ENCODE peak calls at places on chromosomes 3 and 15, in five cellular contexts. One of them, this sample, is unnamed. For H3K36me3, H3K9me3 and H3K27me3, the result is how much of the 10 kb centered on the place peaks cover.

GRCh38 chr15:94991718-94992117 is 760.4 kb downstream of the MCTP2 start:
- DNase-seq in CD4-positive, alpha-beta memory T cell: no peak
- DNase-seq in neuronal stem cell: no peak
- DNase-seq in tibial nerve: no peak
- DNase-seq in body of pancreas: no peak
- DNase-seq in this sample: no peak

GRCh38 chr3:175422744-175423143 is 563.6 kb downstream of the NAALADL2 start:
- DNase-seq in body of pancreas: no peak
- DNase-seq in CD4-positive, alpha-beta memory T cell: no peak
- DNase-seq in neuronal stem cell: no peak
- DNase-seq in tibial nerve: no peak
- DNase-seq in this sample: no peak

GRCh38 chr3:14047027-14047426 is 77.6 kb downstream of the CHCHD4 start:
- DNase-seq in body of pancreas: no peak
- DNase-seq in CD4-positive, alpha-beta memory T cell: no peak
- DNase-seq in neuronal stem cell: no peak
- DNase-seq in tibial nerve: no peak
- DNase-seq in this sample: peak

GRCh38 chr15:47998523-47999113 is 122.2 kb upstream of the SLC24A5 start:
- DNase-seq in neuronal stem cell: no peak
- DNase-seq in tibial nerve: no peak
- DNase-seq in body of pancreas: no peak
- DNase-seq in CD4-positive, alpha-beta memory T cell: no peak
- DNase-seq in this sample: no peak

GRCh38 chr15:64742385-64742784 is 33.0 kb downstream of the RBPMS2 start:
- DNase-seq in tibial nerve: no peak
- DNase-seq in CD4-positive, alpha-beta memory T cell: no peak
- DNase-seq in body of pancreas: no peak
- DNase-seq in neuronal stem cell: no peak
- DNase-seq in this sample: no peak

GRCh38 chr3:143158549-143158988 is 39.0 kb downstream of the CHST2 start:
- DNase-seq in neuronal stem cell: no peak
- DNase-seq in body of pancreas: no peak
- DNase-seq in CD4-positive, alpha-beta memory T cell: no peak
- DNase-seq in tibial nerve: no peak
- DNase-seq in this sample: peak

GRCh38 chr15:100559330-100559729 is 30.6 kb upstream of the CERS3 start:
- DNase-seq in neuronal stem cell: no peak
- DNase-seq in tibial nerve: peak
- DNase-seq in CD4-positive, alpha-beta memory T cell: no peak
- DNase-seq in body of pancreas: no peak
- DNase-seq in this sample: no peak

GRCh38 chr3:10817506-10817905 is 1.5 kb downstream of the SLC6A11 start:
- DNase-seq in neuronal stem cell: no peak
- DNase-seq in CD4-positive, alpha-beta memory T cell: no peak
- DNase-seq in tibial nerve: no peak
- DNase-seq in body of pancreas: no peak
- DNase-seq in this sample: no peak

GRCh38 chr15:89317188-89317720 is 17.4 kb downstream of the POLG start:
- DNase-seq in CD4-positive, alpha-beta memory T cell: no peak
- DNase-seq in neuronal stem cell: no peak
- DNase-seq in tibial nerve: no peak
- DNase-seq in body of pancreas: no peak
- DNase-seq in this sample: no peak

GRCh38 chr3:53811143-53811915 is 34.9 kb downstream of the CHDH start:
- DNase-seq in tibial nerve: no peak
- DNase-seq in body of pancreas: no peak
- DNase-seq in neuronal stem cell: no peak
- DNase-seq in CD4-positive, alpha-beta memory T cell: no peak
- DNase-seq in this sample: no peak

GRCh38 chr3:40299721-40300335 is 9.7 kb upstream of the EIF1B start:
- DNase-seq in tibial nerve: no peak
- DNase-seq in CD4-positive, alpha-beta memory T cell: no peak
- DNase-seq in body of pancreas: no peak
- DNase-seq in neuronal stem cell: no peak
- DNase-seq in this sample: no peak

GRCh38 chr3:76132154-76132470 is 346.8 kb upstream of the ZNF717 start:
- DNase-seq in tibial nerve: no peak
- DNase-seq in body of pancreas: no peak
- DNase-seq in CD4-positive, alpha-beta memory T cell: no peak
- DNase-seq in neuronal stem cell: no peak
- DNase-seq in this sample: no peak

GRCh38 chr3:195773956-195774537 is 37.7 kb downstream of the MUC4 start:
- DNase-seq in CD4-positive, alpha-beta memory T cell: no peak
- DNase-seq in tibial nerve: no peak
- DNase-seq in body of pancreas: no peak
- DNase-seq in neuronal stem cell: no peak
- DNase-seq in this sample: no peak

GRCh38 chr3:139120336-139120971 is 75.8 kb upstream of the PRR23C start:
- DNase-seq in CD4-positive, alpha-beta memory T cell: no peak
- DNase-seq in body of pancreas: peak
- DNase-seq in neuronal stem cell: no peak
- DNase-seq in tibial nerve: peak
- DNase-seq in this sample: peak

GRCh38 chr3:94794563-94794962 is 731.7 kb downstream of the NSUN3 start:
- DNase-seq in tibial nerve: no peak
- DNase-seq in body of pancreas: no peak
- DNase-seq in neuronal stem cell: no peak
- DNase-seq in CD4-positive, alpha-beta memory T cell: no peak
- DNase-seq in this sample: no peak

GRCh38 chr15:69299451-69300128 is 878 bp downstream of the PAQR5 start:
- DNase-seq in body of pancreas: no peak
- DNase-seq in tibial nerve: no peak
- DNase-seq in neuronal stem cell: no peak
- DNase-seq in CD4-positive, alpha-beta memory T cell: no peak
- DNase-seq in this sample: no peak

GRCh38 chr3:100875239-100875638 is 118.0 kb downstream of the ABI3BP start:
- DNase-seq in body of pancreas: peak
- DNase-seq in tibial nerve: no peak
- DNase-seq in neuronal stem cell: no peak
- DNase-seq in CD4-positive, alpha-beta memory T cell: no peak
- DNase-seq in this sample: peak

GRCh38 chr3:183534249-183534648 is 21.3 kb downstream of the KLHL6 start:
- DNase-seq in body of pancreas: no peak
- DNase-seq in neuronal stem cell: no peak
- DNase-seq in tibial nerve: no peak
- DNase-seq in CD4-positive, alpha-beta memory T cell: no peak
- DNase-seq in this sample: no peak

GRCh38 chr15:75067123-75067854 is 43.9 kb downstream of the PPCDC start:
- DNase-seq in body of pancreas: no peak
- DNase-seq in neuronal stem cell: no peak
- DNase-seq in tibial nerve: no peak
- DNase-seq in CD4-positive, alpha-beta memory T cell: peak
- DNase-seq in this sample: peak

GRCh38 chr3:168730073-168730472 is 634.3 kb upstream of the GOLIM4 start:
- DNase-seq in neuronal stem cell: no peak
- DNase-seq in tibial nerve: no peak
- DNase-seq in CD4-positive, alpha-beta memory T cell: no peak
- DNase-seq in body of pancreas: no peak
- DNase-seq in this sample: no peak

GRCh38 chr3:60877188-60877587 is 374.1 kb downstream of the FHIT start:
- DNase-seq in neuronal stem cell: no peak
- DNase-seq in tibial nerve: no peak
- DNase-seq in CD4-positive, alpha-beta memory T cell: no peak
- DNase-seq in body of pancreas: no peak
- DNase-seq in this sample: no peak

GRCh38 chr3:33186524-33187367 is 31.9 kb downstream of the SUSD5 start:
- DNase-seq in body of pancreas: no peak
- DNase-seq in tibial nerve: no peak
- DNase-seq in CD4-positive, alpha-beta memory T cell: no peak
- DNase-seq in neuronal stem cell: no peak
- DNase-seq in this sample: no peak

GRCh38 chr3:69016102-69016501 is 2.6 kb upstream of the EOGT start:
- DNase-seq in CD4-positive, alpha-beta memory T cell: no peak
- DNase-seq in tibial nerve: no peak
- DNase-seq in neuronal stem cell: no peak
- DNase-seq in body of pancreas: no peak
- DNase-seq in this sample: no peak

GRCh38 chr15:100154338-100154737 is 187.4 kb downstream of the ADAMTS17 start:
- DNase-seq in CD4-positive, alpha-beta memory T cell: no peak
- DNase-seq in body of pancreas: no peak
- DNase-seq in neuronal stem cell: no peak
- DNase-seq in tibial nerve: no peak
- DNase-seq in this sample: no peak

GRCh38 chr3:95289295-95289694 is 1226.4 kb downstream of the NSUN3 start:
- DNase-seq in neuronal stem cell: no peak
- DNase-seq in tibial nerve: no peak
- DNase-seq in CD4-positive, alpha-beta memory T cell: no peak
- DNase-seq in body of pancreas: no peak
- DNase-seq in this sample: no peak

GRCh38 chr3:104165866-104166265 is 1200.8 kb upstream of the ALCAM start:
- DNase-seq in body of pancreas: no peak
- DNase-seq in neuronal stem cell: no peak
- DNase-seq in CD4-positive, alpha-beta memory T cell: no peak
- DNase-seq in tibial nerve: no peak
- DNase-seq in this sample: no peak

GRCh38 chr15:51801391-51801835 is 28.0 kb upstream of the TMOD3 start:
- DNase-seq in neuronal stem cell: peak
- DNase-seq in CD4-positive, alpha-beta memory T cell: no peak
- DNase-seq in tibial nerve: no peak
- DNase-seq in body of pancreas: peak
- DNase-seq in this sample: peak

GRCh38 chr3:16176391-16177030 is 2.0 kb downstream of the GALNT15 start:
- DNase-seq in body of pancreas: no peak
- DNase-seq in CD4-positive, alpha-beta memory T cell: no peak
- DNase-seq in neuronal stem cell: no peak
- DNase-seq in tibial nerve: no peak
- DNase-seq in this sample: no peak

GRCh38 chr15:54374184-54374947 is 396.1 kb downstream of the UNC13C start:
- DNase-seq in neuronal stem cell: no peak
- DNase-seq in CD4-positive, alpha-beta memory T cell: no peak
- DNase-seq in body of pancreas: no peak
- DNase-seq in tibial nerve: no peak
- DNase-seq in this sample: no peak

GRCh38 chr3:73432021-73432722 is 192.6 kb downstream of the PDZRN3 start:
- DNase-seq in neuronal stem cell: peak
- DNase-seq in tibial nerve: peak
- DNase-seq in body of pancreas: no peak
- DNase-seq in CD4-positive, alpha-beta memory T cell: no peak
- DNase-seq in this sample: peak

GRCh38 chr3:38457111-38458003 is 3.7 kb downstream of the ACVR2B start:
- DNase-seq in tibial nerve: no peak
- DNase-seq in body of pancreas: peak
- DNase-seq in CD4-positive, alpha-beta memory T cell: no peak
- DNase-seq in neuronal stem cell: no peak
- DNase-seq in this sample: no peak

GRCh38 chr3:171873561-171873960 is 30.4 kb downstream of the TMEM212 start:
- DNase-seq in body of pancreas: no peak
- DNase-seq in tibial nerve: no peak
- DNase-seq in CD4-positive, alpha-beta memory T cell: no peak
- DNase-seq in neuronal stem cell: no peak
- DNase-seq in this sample: no peak

GRCh38 chr15:63059573-63060216 is 17.1 kb downstream of the TPM1 start:
- DNase-seq in neuronal stem cell: no peak
- DNase-seq in CD4-positive, alpha-beta memory T cell: no peak
- DNase-seq in tibial nerve: no peak
- DNase-seq in body of pancreas: no peak
- DNase-seq in this sample: no peak

GRCh38 chr15:63056843-63057242 is 14.3 kb downstream of the TPM1 start:
- DNase-seq in CD4-positive, alpha-beta memory T cell: no peak
- DNase-seq in neuronal stem cell: no peak
- DNase-seq in tibial nerve: no peak
- DNase-seq in body of pancreas: peak
- DNase-seq in this sample: no peak

GRCh38 chr15:63060699-63061098 is 18.2 kb downstream of the TPM1 start:
- DNase-seq in CD4-positive, alpha-beta memory T cell: no peak
- DNase-seq in body of pancreas: no peak
- DNase-seq in neuronal stem cell: no peak
- DNase-seq in tibial nerve: no peak
- DNase-seq in this sample: no peak

GRCh38 chr15:63057454-63058335 is 15.1 kb downstream of the TPM1 start:
- DNase-seq in neuronal stem cell: no peak
- DNase-seq in body of pancreas: no peak
- DNase-seq in CD4-positive, alpha-beta memory T cell: no peak
- DNase-seq in tibial nerve: no peak
- DNase-seq in this sample: no peak

GRCh38 chr15:63059075-63059474 is 16.5 kb downstream of the TPM1 start:
- DNase-seq in body of pancreas: no peak
- DNase-seq in tibial nerve: no peak
- DNase-seq in neuronal stem cell: no peak
- DNase-seq in CD4-positive, alpha-beta memory T cell: no peak
- DNase-seq in this sample: no peak
- H3K36me3 ChIP-seq in body of pancreas: under half
- H3K36me3 ChIP-seq in tibial nerve: under half
- H3K36me3 ChIP-seq in neuronal stem cell: half or more
- H3K36me3 ChIP-seq in CD4-positive, alpha-beta memory T cell: under half
- H3K36me3 ChIP-seq in this sample: half or more

GRCh38 chr15:25022233-25022632 is 67.4 kb downstream of the SNRPN start:
- DNase-seq in body of pancreas: no peak
- DNase-seq in tibial nerve: no peak
- DNase-seq in neuronal stem cell: no peak
- DNase-seq in CD4-positive, alpha-beta memory T cell: no peak
- DNase-seq in this sample: no peak
- H3K9me3 ChIP-seq in body of pancreas: under half
- H3K9me3 ChIP-seq in tibial nerve: half or more
- H3K9me3 ChIP-seq in neuronal stem cell: under half
- H3K9me3 ChIP-seq in CD4-positive, alpha-beta memory T cell: under half
- H3K9me3 ChIP-seq in this sample: under half

DNA sequence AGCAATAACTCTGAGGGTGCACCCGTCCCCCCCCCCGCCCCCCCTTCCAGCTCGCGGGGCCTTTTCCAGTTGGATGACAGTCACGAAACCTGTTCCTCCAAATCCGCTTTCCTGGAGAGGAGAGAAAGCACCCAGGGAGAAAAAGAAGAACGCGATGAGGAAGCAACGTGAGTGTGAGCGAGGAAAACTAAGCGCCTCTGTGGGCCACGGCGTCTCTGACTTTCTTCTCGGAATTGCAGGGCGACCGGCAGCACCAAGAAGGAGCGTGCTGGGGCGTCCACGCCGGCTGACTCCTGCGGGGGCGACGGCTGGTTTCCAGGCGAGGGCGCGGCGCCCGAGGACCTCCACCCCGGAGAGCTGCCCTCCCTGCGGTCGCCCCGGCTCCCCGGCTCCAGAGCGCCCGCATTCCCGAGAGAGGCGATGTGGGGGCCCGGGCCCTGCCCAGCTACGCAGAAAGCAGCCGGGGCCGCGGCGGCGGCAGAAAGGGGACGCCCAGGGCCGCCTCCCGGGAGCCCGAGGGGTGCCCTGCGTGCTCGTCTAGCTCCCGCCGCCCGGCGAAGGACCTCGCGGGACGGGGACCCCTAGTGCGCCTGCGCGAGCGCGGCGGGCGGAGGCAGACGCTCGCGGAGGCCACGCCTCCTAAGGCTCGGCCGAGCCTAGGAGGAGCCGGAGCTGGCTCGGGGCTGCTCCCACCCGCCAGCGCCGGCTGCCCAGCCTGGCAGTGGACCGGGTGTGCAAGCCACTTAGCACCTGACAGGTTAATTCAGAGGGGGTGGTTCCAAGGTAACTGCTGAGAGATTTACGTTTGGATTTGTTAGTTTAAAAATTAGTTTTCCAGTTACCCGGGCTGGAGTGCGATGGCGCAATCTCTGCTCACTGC is 15.3 kb upstream of the ADIPOQ start:
- DNase-seq in neuronal stem cell: peak
- DNase-seq in tibial nerve: peak
- DNase-seq in CD4-positive, alpha-beta memory T cell: peak
- DNase-seq in body of pancreas: peak
- DNase-seq in this sample: peak
- H3K27me3 ChIP-seq in neuronal stem cell: half or more
- H3K27me3 ChIP-seq in tibial nerve: half or more
- H3K27me3 ChIP-seq in CD4-positive, alpha-beta memory T cell: under half
- H3K27me3 ChIP-seq in body of pancreas: under half
- H3K27me3 ChIP-seq in this sample: under half

GRCh38 chr15:72202302-72202701 is 4.7 kb upstream of the GRAMD2A start:
- DNase-seq in body of pancreas: no peak
- DNase-seq in neuronal stem cell: no peak
- DNase-seq in tibial nerve: no peak
- DNase-seq in CD4-positive, alpha-beta memory T cell: no peak
- DNase-seq in this sample: no peak
- H3K36me3 ChIP-seq in body of pancreas: under half
- H3K36me3 ChIP-seq in neuronal stem cell: half or more
- H3K36me3 ChIP-seq in tibial nerve: under half
- H3K36me3 ChIP-seq in CD4-positive, alpha-beta memory T cell: half or more
- H3K36me3 ChIP-seq in this sample: half or more